ENCODE peak calls at places on chromosome 16, in five cellular contexts. N is heart left ventricle, I is kidney epithelial cell, T is esophagus muscularis mucosa, M is astrocyte of the cerebellum. X is an unnamed sample.

GRCh38 chr16:68445458-68445857 is 2.9 kb downstream of the SMPD3 start:
- DNase-seq in N (no peak), I (no peak), T (no peak), M (no peak), X (no peak)

GRCh38 chr16:10308305-10309193 is 77.3 kb upstream of the ATF7IP2 start:
- DNase-seq in N (no peak), I (no peak), T (no peak), M (no peak), X (no peak)

GRCh38 chr16:68381363-68381724 is 67.0 kb downstream of the SMPD3 start:
- DNase-seq in N (peak), I (no peak), T (no peak), M (no peak), X (no peak)

GRCh38 chr16:24689128-24689527 is 40.3 kb upstream of the TNRC6A start:
- DNase-seq in N (no peak), I (no peak), T (no peak), M (no peak), X (no peak)

GRCh38 chr16:57132470-57132869 is 40.1 kb downstream of the CPNE2 start:
- DNase-seq in N (no peak), I (no peak), T (no peak), M (no peak), X (no peak)

GRCh38 chr16:84604477-84605013 is 13.3 kb downstream of the COTL1 start:
- DNase-seq in N (no peak), I (no peak), T (no peak), M (no peak), X (no peak)

GRCh38 chr16:65057184-65057583 is 64.7 kb downstream of the CDH11 start:
- DNase-seq in N (no peak), I (no peak), T (no peak), M (no peak), X (no peak)

GRCh38 chr16:9645911-9646310 is 536.3 kb downstream of the GRIN2A start:
- DNase-seq in N (no peak), I (no peak), T (peak), M (no peak), X (no peak)

GRCh38 chr16:980595-980854 is 1.0 kb upstream of the SOX8 start:
- DNase-seq in N (no peak), I (no peak), T (no peak), M (no peak), X (no peak)

GRCh38 chr16:24784121-24784520 is 54.7 kb downstream of the TNRC6A start:
- DNase-seq in N (no peak), I (no peak), T (no peak), M (no peak), X (no peak)

GRCh38 chr16:32116080-32116479 is 137.0 kb upstream of the TP53TG3D start:
- DNase-seq in N (peak), I (no peak), T (peak), M (no peak), X (no peak)

GRCh38 chr16:79997257-79997656 is 396.7 kb upstream of the MAF start:
- DNase-seq in N (no peak), I (no peak), T (no peak), M (no peak), X (no peak)

GRCh38 chr16:85483424-85483823 is 129.7 kb upstream of the GSE1 start:
- DNase-seq in N (no peak), I (no peak), T (no peak), M (no peak), X (no peak)

GRCh38 chr16:57208926-57209325 is 22.8 kb downstream of the RSPRY1 start:
- DNase-seq in N (no peak), I (no peak), T (no peak), M (no peak), X (no peak)

GRCh38 chr16:87447323-87447722 is 45.5 kb downstream of the ZCCHC14 start:
- DNase-seq in N (no peak), I (no peak), T (no peak), M (peak), X (no peak)

GRCh38 chr16:69930117-69930776 is 20.9 kb upstream of the CLEC18A start:
- DNase-seq in N (no peak), I (no peak), T (no peak), M (peak), X (no peak)

GRCh38 chr16:79509221-79509631 is 91.3 kb downstream of the MAF start:
- DNase-seq in N (peak), I (no peak), T (no peak), M (no peak), X (no peak)

GRCh38 chr16:68298907-68299515 is 11.7 kb downstream of the SLC7A6OS start:
- DNase-seq in N (no peak), I (no peak), T (no peak), M (no peak), X (no peak)

GRCh38 chr16:4212934-4213296 is 29.0 kb downstream of the SRL start:
- DNase-seq in N (no peak), I (peak), T (no peak), M (no peak), X (peak)

GRCh38 chr16:66359012-66359411 is 7.5 kb upstream of the CDH5 start:
- DNase-seq in N (no peak), I (no peak), T (no peak), M (peak), X (no peak)

GRCh38 chr16:81446318-81447275 is 2.0 kb downstream of the CMIP start:
- DNase-seq in N (peak), I (no peak), T (no peak), M (no peak), X (no peak)

GRCh38 chr16:81449241-81449640 is 4.6 kb downstream of the CMIP start:
- DNase-seq in N (no peak), I (no peak), T (no peak), M (no peak), X (no peak)

GRCh38 chr16:81445926-81446317 is 1.3 kb downstream of the CMIP start:
- DNase-seq in N (no peak), I (no peak), T (no peak), M (no peak), X (no peak)

GRCh38 chr16:81448154-81449131 is 3.8 kb downstream of the CMIP start:
- DNase-seq in N (no peak), I (no peak), T (no peak), M (no peak), X (no peak)

DNA sequence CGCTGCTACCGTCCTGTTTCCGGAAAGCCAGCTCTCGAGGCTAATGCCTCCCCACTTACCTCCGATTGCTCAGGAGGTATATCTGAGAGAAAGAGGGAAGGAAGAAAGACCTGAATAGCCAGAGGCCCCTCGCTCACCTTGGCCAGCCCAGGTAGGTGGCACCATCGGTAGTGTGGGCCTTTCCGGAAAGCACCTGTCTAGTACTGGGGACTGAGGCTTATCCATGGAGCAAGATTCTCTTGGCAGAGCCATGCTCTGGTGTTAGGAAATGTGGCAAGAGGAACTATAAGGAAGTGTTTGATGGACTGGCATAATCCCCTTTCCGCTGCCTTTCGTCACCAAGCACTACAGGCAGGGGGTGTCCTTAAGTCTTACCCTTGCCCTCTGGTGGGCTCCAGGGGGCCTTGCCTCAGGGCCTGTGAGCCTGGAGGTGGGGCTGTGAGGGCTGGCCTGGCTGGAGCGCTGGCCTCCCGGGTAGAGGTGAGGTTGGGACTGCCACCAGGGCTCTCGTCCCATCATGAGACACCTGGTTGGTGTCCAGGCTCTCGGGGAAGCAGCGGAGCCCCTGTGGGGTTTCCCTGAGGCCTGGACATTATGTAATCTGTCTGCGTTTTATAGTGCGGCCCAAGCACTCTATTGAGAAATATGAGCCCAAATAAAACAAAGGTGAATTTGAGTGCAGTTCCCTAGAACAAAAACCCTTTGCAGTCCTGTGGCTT is 2.9 kb downstream of the CMIP start:
- DNase-seq in N (no peak), I (no peak), T (no peak), M (no peak), X (no peak)
- H3K4me3 ChIP-seq in N (peak), I (peak), T (peak), M (peak), X (peak)

GRCh38 chr16:28923652-28924398 is 1.2 kb downstream of the RABEP2 start:
- DNase-seq in N (no peak), I (no peak), T (no peak), M (no peak), X (no peak)

GRCh38 chr16:28924762-28925385 is at the start of gene RABEP2:
- DNase-seq in N (peak), I (no peak), T (peak), M (peak), X (no peak)

GRCh38 chr16:28923231-28923587 is 1.8 kb downstream of the RABEP2 start:
- DNase-seq in N (no peak), I (no peak), T (no peak), M (no peak), X (no peak)

GRCh38 chr16:28925386-28926228 is 569 bp upstream of the RABEP2 start:
- DNase-seq in N (peak), I (peak), T (peak), M (no peak), X (no peak)

GRCh38 chr16:28924399-28924761 is 658 bp downstream of the RABEP2 start:
- DNase-seq in N (no peak), I (no peak), T (no peak), M (no peak), X (no peak)
- TF ChIP-seq CTCF in N (no peak), I (no peak), T (no peak), M (no peak), X (no peak)

GRCh38 chr16:71412270-71413160 is 29.3 kb downstream of the TLE7 start:
- DNase-seq in N (no peak), I (no peak), T (no peak), M (peak), X (peak)
- H3K4me3 ChIP-seq in N (no peak), I (no peak), T (no peak), M (no peak), X (no peak)

DNA sequence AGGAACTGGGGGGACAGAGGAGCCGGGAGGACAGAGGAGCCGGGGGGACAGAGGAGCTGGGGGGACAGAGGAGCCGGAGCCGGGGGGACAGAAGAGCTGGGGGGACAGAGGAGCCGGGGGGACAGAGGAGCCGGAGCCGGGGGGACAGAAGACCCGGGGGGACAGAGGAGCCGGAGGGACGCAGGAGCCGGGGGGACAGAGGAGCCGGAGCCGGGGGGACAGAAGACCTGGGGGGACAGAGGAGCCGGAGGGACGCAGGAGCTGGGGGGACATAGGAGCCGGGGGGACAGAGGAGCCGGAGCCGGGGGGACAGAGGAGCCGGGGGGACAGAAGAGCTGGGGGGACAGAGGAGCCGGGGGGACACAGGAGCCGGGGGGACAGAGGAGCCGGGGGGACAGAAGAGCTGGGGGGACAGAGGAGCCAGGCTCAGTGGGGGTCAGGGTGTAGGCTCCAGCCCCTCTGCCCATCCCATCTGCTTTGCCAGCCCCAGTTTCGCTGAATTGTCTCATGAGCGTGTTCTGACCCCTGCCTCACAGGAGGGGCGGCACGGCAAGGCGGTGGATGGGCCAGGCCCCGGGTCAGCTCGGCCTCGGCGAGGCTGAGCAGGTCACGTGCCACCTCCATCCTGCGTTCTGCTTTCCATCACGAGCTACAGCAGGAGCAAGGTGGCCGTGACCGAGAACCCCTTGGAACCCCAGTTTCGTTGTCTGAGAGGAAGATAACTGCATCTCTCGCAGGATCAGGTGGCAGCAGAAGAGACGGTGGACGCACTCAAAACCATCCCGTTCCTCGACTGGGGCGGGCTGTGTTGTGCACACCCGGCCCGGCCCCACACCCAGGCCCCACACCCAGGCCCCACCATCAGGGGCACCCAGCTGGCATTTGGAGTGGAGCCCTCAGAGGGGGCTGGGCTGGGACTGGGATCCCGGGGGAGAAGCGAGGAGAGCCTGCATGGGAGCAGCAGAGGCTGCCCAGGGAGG is 26.1 kb upstream of the CBFA2T3 start:
- DNase-seq in N (peak), I (no peak), T (no peak), M (no peak), X (no peak)
- TF ChIP-seq CTCF in N (no peak), I (no peak), T (no peak), M (no peak), X (no peak)

DNA sequence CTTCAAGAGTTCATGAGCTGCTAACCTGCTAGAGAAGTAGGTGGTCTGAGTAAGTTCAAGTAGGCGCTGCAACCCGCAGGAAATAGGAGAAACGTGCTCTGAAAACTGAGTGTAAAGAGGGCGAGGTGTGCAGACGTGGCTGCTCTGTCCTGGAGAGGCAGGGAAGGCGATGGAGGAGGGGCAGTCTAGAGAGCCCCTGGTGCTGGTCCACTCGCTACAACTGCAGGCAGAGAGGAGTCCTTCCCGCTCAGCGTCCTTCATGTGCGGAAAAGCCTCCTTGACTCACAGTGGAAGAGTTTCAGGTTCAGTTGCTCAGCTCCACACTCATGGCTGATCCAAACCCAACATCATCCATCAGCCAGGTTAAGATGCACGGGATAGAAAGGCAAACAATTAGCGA is 12.1 kb downstream of the ABCA3 start:
- DNase-seq in N (no peak), I (no peak), T (no peak), M (no peak), X (no peak)
- H3K4me3 ChIP-seq in N (no peak), I (no peak), T (no peak), M (no peak), X (no peak)

GRCh38 chr16:29779474-29779873 is 1.4 kb downstream of the ZG16 start:
- DNase-seq in N (no peak), I (no peak), T (no peak), M (no peak), X (no peak)

GRCh38 chr16:29789775-29790182 is 772 bp upstream of the KIF22 start:
- DNase-seq in N (no peak), I (no peak), T (no peak), M (no peak), X (no peak)

GRCh38 chr16:29784157-29784556 is 6.1 kb downstream of the ZG16 start:
- DNase-seq in N (no peak), I (no peak), T (no peak), M (no peak), X (no peak)

GRCh38 chr16:29790183-29790948 is at the start of gene KIF22:
- DNase-seq in N (peak), I (peak), T (peak), M (peak), X (peak)

GRCh38 chr16:29784901-29785500 is 5.5 kb upstream of the KIF22 start:
- DNase-seq in N (peak), I (no peak), T (no peak), M (no peak), X (no peak)
- TF ChIP-seq CTCF in N (peak), I (peak), T (peak), M (peak), X (peak)

DNA sequence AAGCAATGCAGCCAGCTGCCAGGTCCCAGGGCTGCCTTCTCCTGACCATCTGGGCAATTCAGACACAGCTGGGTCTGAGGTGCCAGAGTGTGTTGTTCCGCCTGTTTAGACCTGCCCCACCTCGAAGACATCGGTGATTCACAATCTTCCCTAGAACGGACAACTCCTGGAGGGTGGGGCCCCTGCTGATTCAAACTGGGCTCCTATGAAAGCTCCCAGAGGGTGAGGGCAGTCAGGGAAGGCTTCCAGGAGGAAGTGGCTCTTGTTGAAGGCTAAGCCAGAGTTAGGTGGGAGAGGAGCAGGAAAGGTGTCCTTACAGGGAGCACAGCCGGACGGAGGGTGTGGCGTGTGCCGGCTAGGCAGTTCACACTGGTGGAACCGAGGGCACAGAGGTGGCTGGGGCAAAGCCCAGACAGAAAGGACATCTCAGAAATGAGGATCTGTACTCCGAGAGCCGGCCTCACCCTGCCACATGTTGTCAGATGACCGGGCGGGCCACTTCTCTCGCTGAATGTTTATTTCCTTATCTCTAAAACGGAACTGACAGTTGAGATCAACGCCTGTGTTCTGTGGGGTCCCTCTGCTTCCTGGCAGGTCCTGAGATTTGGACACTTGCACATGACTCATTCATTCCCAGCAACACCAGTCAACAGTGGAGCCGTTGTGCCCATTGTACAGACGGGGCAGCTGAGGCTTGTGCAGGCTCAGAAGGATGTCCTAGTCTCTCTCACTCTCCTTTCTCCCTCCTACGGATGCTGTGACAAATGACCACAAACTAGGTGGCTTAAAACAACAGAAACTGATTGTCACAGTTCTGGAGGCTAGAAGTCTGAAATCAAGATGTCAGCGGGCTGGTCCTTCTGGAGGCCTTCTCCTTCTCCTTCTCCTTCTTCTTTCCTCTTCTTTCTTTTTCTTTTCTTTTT is 26.9 kb upstream of the LITAF start:
- DNase-seq in N (peak), I (no peak), T (no peak), M (no peak), X (no peak)
- H3K4me3 ChIP-seq in N (no peak), I (no peak), T (no peak), M (no peak), X (no peak)

X was measured in epithelial cell of proximal tubule.